ENCODE peak calls at places on chromosomes 4 and X, in four cellular contexts. G is right lobe of liver, H is stomach, T is HCT116. F is an unnamed sample. For H3K4me1, the result is how much of the 10 kb centered on the place peaks cover.

GRCh38 chr4:147060171-147060931 is 114.7 kb upstream of the TTC29 start:
- DNase-seq in H (no peak), T (no peak), G (no peak), F (peak)

GRCh38 chrX:20118065-20118824 is 1.5 kb upstream of the MAP7D2 start:
- DNase-seq in H (peak), T (no peak), G (no peak), F (no peak)

GRCh38 chr4:59987289-59987688 is 1212.8 kb upstream of the ADGRL3 start:
- DNase-seq in T (no peak), H (no peak), G (no peak), F (no peak)

GRCh38 chr4:915595-915994 is 16.5 kb downstream of the GAK start:
- DNase-seq in T (no peak), G (peak), H (no peak), F (peak)

GRCh38 chr4:54382623-54383022 is 153.5 kb downstream of the PDGFRA start:
- DNase-seq in H (no peak), G (no peak), T (no peak), F (no peak)

GRCh38 chr4:152168960-152169616 is 366.8 kb downstream of the FBXW7 start:
- DNase-seq in H (no peak), G (no peak), T (no peak), F (no peak)

GRCh38 chr4:48016141-48017107 is at the start of the genes CNGA1 and NIPAL1:
- DNase-seq in T (peak), H (peak), G (peak), F (peak)

GRCh38 chrX:49838374-49838773 is 9.3 kb downstream of the PAGE4 start:
- DNase-seq in G (no peak), T (peak), H (peak), F (peak)

GRCh38 chrX:1427756-1428155 is 25.0 kb downstream of the ASMTL start:
- DNase-seq in G (no peak), H (no peak), T (no peak), F (peak)

GRCh38 chr4:154944996-154945395 is 163.9 kb downstream of the RBM46 start:
- DNase-seq in H (no peak), T (no peak), G (no peak), F (no peak)

GRCh38 chr4:76723373-76723772 is 174.6 kb downstream of the SOWAHB start:
- DNase-seq in T (no peak), G (no peak), H (no peak), F (no peak)

GRCh38 chr4:26671111-26671510 is 87.2 kb downstream of the TBC1D19 start:
- DNase-seq in T (no peak), H (no peak), G (no peak), F (no peak)

GRCh38 chr4:173074501-173074946 is 94.1 kb upstream of the GALNT7 start:
- DNase-seq in G (no peak), T (peak), H (peak), F (no peak)

GRCh38 chrX:2596050-2596449 is 95.0 kb upstream of the CD99 start:
- DNase-seq in G (no peak), H (no peak), T (no peak), F (no peak)

DNA sequence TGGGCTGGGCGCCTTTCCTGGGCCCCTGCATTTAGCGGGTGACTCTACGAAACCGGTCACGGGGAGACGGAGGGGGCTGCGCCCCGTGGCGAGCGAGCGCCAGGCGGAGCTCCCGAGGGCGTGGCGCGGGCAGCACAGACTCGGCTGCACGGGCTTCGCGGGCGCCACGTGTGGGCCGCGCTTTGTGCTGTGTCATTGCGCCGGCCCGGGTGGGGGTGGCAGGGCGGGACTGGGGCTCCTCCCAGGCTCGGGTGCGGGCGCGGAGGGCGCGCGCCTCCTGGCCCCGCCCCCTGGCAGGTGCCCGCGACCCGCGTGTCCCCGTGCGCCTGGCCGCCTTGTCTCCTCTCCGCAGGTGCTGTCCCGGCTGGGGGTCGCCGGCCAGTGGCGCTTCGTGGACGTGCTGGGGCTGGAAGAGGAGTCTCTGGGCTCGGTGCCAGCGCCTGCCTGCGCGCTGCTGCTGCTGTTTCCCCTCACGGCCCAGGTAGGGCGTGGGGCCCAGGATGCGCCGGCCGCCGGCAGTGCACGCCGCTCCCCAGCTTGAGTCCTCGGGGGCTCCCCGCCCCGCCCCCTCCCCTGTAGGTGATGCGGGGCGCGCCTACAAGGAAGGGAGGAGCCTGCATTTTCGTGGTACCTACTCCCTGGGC is 651 bp downstream of the UCHL1 start:
- DNase-seq in T (no peak), G (peak), H (peak), F (peak)
- TF ChIP-seq POLR2A in T (no peak), G (no peak), H (no peak), F (no peak)

GRCh38 chr4:123784626-123785025 is 388.0 kb downstream of the SPRY1 start:
- DNase-seq in G (no peak), T (no peak), H (no peak), F (no peak)
- H3K4me1 ChIP-seq in G (under half), T (under half), H (under half), F (under half)

DNA sequence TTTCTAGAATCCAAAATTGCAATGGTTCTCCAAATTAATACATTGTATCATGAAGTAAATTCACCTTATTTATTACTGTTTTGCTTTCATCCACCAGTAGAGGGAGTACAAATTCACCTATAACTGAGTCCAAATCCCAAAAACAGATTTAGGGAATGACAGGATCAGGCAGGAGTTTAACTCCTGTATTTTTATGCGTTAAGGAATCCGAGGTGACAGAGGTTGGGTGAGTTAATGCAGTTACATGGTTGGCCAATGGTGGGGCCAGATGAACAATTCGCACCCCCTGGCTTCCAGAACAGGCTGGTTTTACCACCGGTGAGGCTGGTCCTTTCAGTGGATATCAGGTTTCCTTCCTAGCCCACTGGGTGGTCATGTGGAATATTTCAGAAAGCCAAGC is 82.4 kb downstream of the MTNR1A start:
- DNase-seq in H (no peak), G (no peak), T (peak), F (no peak)
- TF ChIP-seq CTCF in H (peak), G (peak), T (peak), F (peak)

GRCh38 chrX:48802089-48802812 is 384 bp downstream of the HDAC6 start:
- DNase-seq in G (peak), T (peak), H (peak), F (peak)
- TF ChIP-seq POLR2A in G (peak), T (peak), H (peak), F (no peak)

GRCh38 chr4:109303141-109303499 is 662 bp upstream of the COL25A1 start:
- DNase-seq in G (no peak), T (no peak), H (no peak), F (no peak)

GRCh38 chr4:109296545-109296944 is 5.9 kb downstream of the COL25A1 start:
- DNase-seq in H (no peak), G (no peak), T (no peak), F (no peak)

GRCh38 chr4:109302366-109303140 is at the start of gene COL25A1:
- DNase-seq in H (peak), G (peak), T (no peak), F (peak)

GRCh38 chr4:109298279-109299010 is 4.0 kb downstream of the COL25A1 start:
- DNase-seq in H (no peak), T (peak), G (no peak), F (no peak)

GRCh38 chr4:109301691-109302365 is 630 bp downstream of the COL25A1 start:
- DNase-seq in H (no peak), T (no peak), G (no peak), F (no peak)
- H3K4me1 ChIP-seq in H (under half), T (under half), G (under half), F (under half)

DNA sequence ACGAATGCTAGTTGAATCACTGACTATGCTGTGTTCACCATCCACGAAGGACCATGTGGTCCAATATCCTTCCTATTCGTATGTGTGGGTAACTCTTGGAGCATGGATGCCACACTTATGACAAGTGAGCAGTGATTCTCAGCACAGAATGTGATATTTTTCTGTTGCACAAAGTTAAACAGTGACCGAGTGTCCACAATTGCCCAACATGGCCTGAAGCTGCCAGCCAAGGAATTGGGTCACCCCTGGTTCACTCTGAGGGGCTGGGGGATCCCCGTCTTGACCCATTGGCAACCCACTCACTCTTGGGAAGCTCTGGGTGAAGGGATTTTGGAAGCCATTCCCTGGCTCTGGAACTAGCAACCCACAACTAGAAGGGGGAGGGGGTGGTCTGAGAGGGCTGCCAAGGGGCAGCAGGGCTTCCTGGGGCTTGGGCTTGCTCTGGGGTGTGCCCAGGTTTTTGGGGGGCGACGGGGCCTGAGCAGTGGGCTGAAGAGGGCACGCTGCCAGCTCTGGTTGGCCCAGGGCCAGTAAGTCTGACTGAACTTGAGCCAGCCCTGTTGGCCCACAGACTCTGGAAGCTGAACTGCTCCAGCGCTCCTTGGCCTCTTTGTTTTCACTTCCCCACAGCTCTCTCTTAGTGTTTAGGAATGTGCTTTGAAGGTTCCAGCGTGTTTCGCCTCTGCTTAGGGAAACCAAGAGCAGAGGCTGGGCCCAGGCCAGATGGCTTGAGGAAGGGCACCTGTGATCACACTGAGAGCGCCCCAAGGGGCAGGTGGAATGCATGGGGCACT is 43.1 kb upstream of the BCOR start:
- DNase-seq in G (peak), H (peak), T (no peak), F (peak)
- TF ChIP-seq CTCF in G (no peak), H (no peak), T (no peak), F (no peak)

DNA sequence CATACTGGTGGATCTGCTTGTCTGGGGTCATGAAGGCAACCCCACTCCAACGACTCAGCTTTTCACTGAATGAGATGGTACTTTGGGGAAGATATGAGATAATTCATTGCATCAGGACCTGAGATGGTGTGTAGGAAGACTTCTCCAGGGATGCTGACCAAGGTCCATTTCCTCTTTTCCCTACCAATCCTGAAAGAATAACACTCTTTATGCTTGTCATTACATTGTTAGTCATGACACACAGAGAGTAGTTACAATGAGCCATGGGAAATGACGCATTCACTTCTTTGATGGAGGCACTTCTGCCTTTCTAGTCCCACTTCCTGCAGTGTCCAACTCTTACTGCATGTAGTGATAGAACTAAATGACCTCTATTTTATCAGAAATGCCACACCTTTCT is 58.6 kb downstream of the AREG start:
- DNase-seq in H (no peak), G (no peak), T (no peak), F (no peak)
- TF ChIP-seq POLR2A in H (no peak), G (no peak), T (no peak), F (no peak)

DNA sequence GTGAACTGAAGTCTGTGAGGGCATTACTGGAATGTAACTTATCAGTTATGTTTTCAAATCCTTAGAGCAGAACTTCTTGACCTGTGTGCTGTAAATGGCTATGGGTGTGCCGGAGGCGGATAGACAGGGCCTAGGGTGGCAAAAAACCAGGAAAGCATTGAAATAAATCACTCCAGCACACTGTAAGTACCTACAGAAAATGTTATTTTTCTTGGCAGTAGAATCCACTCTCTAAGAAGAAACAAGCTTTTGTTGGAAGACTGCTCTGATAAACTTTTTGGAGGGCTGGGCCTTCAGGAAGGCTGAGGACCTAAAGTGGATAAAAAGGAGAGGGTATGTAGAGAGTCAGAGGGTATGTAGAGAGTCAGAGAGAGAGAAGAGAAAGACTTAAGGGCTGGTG is 14.9 kb downstream of the CPE start:
- DNase-seq in T (no peak), H (no peak), G (no peak), F (no peak)
- H3K4me1 ChIP-seq in T (under half), H (under half), G (under half), F (under half)

DNA sequence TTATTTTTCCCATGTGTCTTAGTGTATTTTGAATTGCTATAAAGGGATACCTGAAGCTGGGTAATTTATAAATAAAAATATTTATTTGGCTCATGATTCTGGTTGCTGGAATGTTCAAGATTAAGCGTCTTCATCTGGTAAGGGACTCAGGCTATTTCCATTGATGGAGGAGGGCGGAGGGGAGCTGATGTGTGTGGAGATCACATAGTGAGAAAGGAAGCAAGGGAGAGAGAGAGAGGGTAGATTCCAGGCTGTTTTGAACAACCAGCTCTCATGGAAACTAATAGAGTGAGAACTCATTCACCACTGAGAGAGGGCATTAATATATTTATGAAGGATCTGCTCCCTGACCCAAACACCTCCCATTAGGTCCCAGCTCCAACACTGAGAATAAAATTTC is 39.6 kb upstream of the ADGRL3 start:
- DNase-seq in T (no peak), H (no peak), G (no peak), F (no peak)
- TF ChIP-seq CTCF in T (no peak), H (no peak), G (no peak), F (no peak)